ENCODE peak calls at places on chromosomes 6 and 20, in eight cellular contexts. P is IMR-90, F is uterus, S is heart left ventricle, N is H1, Q is GM12891, K is H54, E is tibial nerve. M is an unnamed sample.

GRCh38 chr20:37416202-37417145 is 70.5 kb downstream of the SRC start:
- DNase-seq in P (no peak), F (no peak), S (no peak), N (no peak), Q (no peak), K (no peak), E (no peak), M (no peak)

GRCh38 chr6:912871-913663 is 220.1 kb upstream of the EXOC2 start:
- DNase-seq in P (peak), F (no peak), S (no peak), N (peak), Q (no peak), K (no peak), E (peak), M (no peak)

GRCh38 chr20:57659789-57660509 is 39.7 kb upstream of the ZBP1 start:
- DNase-seq in P (no peak), F (peak), S (peak), N (no peak), Q (peak), K (no peak), E (no peak), M (peak)

GRCh38 chr6:168274046-168274952 is 45.3 kb downstream of the DACT2 start:
- DNase-seq in P (no peak), F (no peak), S (no peak), N (no peak), Q (no peak), K (no peak), E (no peak), M (no peak)

GRCh38 chr6:84728602-84729001 is 35.8 kb downstream of the TBX18 start:
- DNase-seq in P (peak), F (no peak), S (no peak), N (no peak), Q (no peak), K (no peak), E (no peak), M (no peak)

GRCh38 chr6:44542401-44543116 is 155.1 kb downstream of the CDC5L start:
- DNase-seq in P (no peak), F (no peak), S (no peak), N (peak), Q (no peak), K (no peak), E (no peak), M (peak)

GRCh38 chr20:33672426-33673114 is 1.7 kb downstream of the NECAB3 start:
- DNase-seq in P (no peak), F (peak), S (no peak), N (no peak), Q (no peak), K (no peak), E (no peak), M (no peak)

GRCh38 chr6:2132911-2133310 is 112.5 kb downstream of the GMDS start:
- DNase-seq in P (no peak), F (no peak), S (no peak), N (no peak), Q (no peak), K (no peak), E (no peak), M (no peak)

GRCh38 chr20:23638309-23638708 is 554 bp upstream of the CST3 start:
- DNase-seq in P (no peak), F (no peak), S (no peak), N (no peak), Q (no peak), K (no peak), E (no peak), M (no peak)

GRCh38 chr20:4067600-4068261 is 52.4 kb upstream of the RNF24 start:
- DNase-seq in P (peak), F (no peak), S (no peak), N (no peak), Q (no peak), K (peak), E (no peak), M (no peak)

GRCh38 chr6:157323924-157324276 is 581 bp upstream of the TMEM242 start:
- DNase-seq in P (peak), F (peak), S (peak), N (no peak), Q (no peak), K (peak), E (peak), M (peak)

GRCh38 chr6:151993364-151993763 is 185.9 kb downstream of the ESR1 start:
- DNase-seq in P (no peak), F (peak), S (no peak), N (no peak), Q (no peak), K (no peak), E (no peak), M (no peak)

GRCh38 chr6:13924146-13924948 is 405 bp upstream of the RNF182 start:
- DNase-seq in P (peak), F (peak), S (no peak), N (no peak), Q (no peak), K (peak), E (no peak), M (no peak)

GRCh38 chr6:23775127-23775526 is 350.9 kb upstream of the NRSN1 start:
- DNase-seq in P (no peak), F (no peak), S (no peak), N (no peak), Q (no peak), K (no peak), E (no peak), M (no peak)

GRCh38 chr6:105077592-105078463 is 102.0 kb downstream of the POPDC3 start:
- DNase-seq in P (peak), F (no peak), S (no peak), N (no peak), Q (no peak), K (no peak), E (peak), M (no peak)

GRCh38 chr20:10557685-10558084 is 116.1 kb downstream of the JAG1 start:
- DNase-seq in P (no peak), F (no peak), S (no peak), N (peak), Q (no peak), K (no peak), E (no peak), M (no peak)

GRCh38 chr20:41738584-41739193 is 120.5 kb upstream of the CHD6 start:
- DNase-seq in P (peak), F (no peak), S (peak), N (no peak), Q (no peak), K (peak), E (peak), M (no peak)

GRCh38 chr20:38342716-38343106 is 3.6 kb upstream of the LBP start:
- DNase-seq in P (no peak), F (no peak), S (no peak), N (no peak), Q (no peak), K (no peak), E (no peak), M (no peak)

GRCh38 chr6:11969092-11969491 is 43.0 kb upstream of the HIVEP1 start:
- DNase-seq in P (peak), F (no peak), S (peak), N (no peak), Q (no peak), K (no peak), E (no peak), M (no peak)

GRCh38 chr6:106256201-106256968 is 69.2 kb downstream of the ATG5 start:
- DNase-seq in P (peak), F (no peak), S (no peak), N (no peak), Q (no peak), K (no peak), E (no peak), M (no peak)

GRCh38 chr6:146775227-146775626 is 176.5 kb downstream of the ADGB start:
- DNase-seq in P (no peak), F (no peak), S (no peak), N (no peak), Q (no peak), K (no peak), E (no peak), M (no peak)

GRCh38 chr20:59779656-59780380 is 153.6 kb downstream of the SYCP2 start:
- DNase-seq in P (no peak), F (no peak), S (no peak), N (no peak), Q (no peak), K (no peak), E (no peak), M (no peak)

GRCh38 chr6:127547215-127547614 is 28.1 kb upstream of the MTCL3 start:
- DNase-seq in P (no peak), F (no peak), S (no peak), N (no peak), Q (no peak), K (no peak), E (no peak), M (no peak)

GRCh38 chr20:53034899-53035298 is 62.7 kb downstream of the TSHZ2 start:
- DNase-seq in P (no peak), F (no peak), S (no peak), N (no peak), Q (no peak), K (no peak), E (no peak), M (no peak)

GRCh38 chr20:58795181-58795922 is 55.4 kb downstream of the GNAS-AS1 start:
- DNase-seq in P (no peak), F (no peak), S (no peak), N (no peak), Q (no peak), K (no peak), E (no peak), M (no peak)

GRCh38 chr6:47157063-47157462 is 114.9 kb upstream of the ADGRF1 start:
- DNase-seq in P (no peak), F (no peak), S (no peak), N (no peak), Q (no peak), K (no peak), E (no peak), M (no peak)

GRCh38 chr20:63750807-63751470 is 11.4 kb downstream of the SLC2A4RG start:
- DNase-seq in P (no peak), F (no peak), S (no peak), N (no peak), Q (no peak), K (no peak), E (no peak), M (no peak)

GRCh38 chr20:32555584-32555983 is 29.5 kb downstream of the NOL4L start:
- DNase-seq in P (no peak), F (no peak), S (no peak), N (no peak), Q (no peak), K (no peak), E (no peak), M (no peak)

GRCh38 chr6:120871416-120872261 is 462.6 kb downstream of the TBC1D32 start:
- DNase-seq in P (no peak), F (no peak), S (no peak), N (no peak), Q (no peak), K (no peak), E (no peak), M (peak)

GRCh38 chr6:159943965-159944598 is 24.8 kb upstream of the IGF2R start:
- DNase-seq in P (no peak), F (no peak), S (no peak), N (no peak), Q (no peak), K (no peak), E (no peak), M (no peak)

GRCh38 chr6:88975369-88975768 is 12.0 kb upstream of the RNGTT start:
- DNase-seq in P (no peak), F (no peak), S (no peak), N (no peak), Q (no peak), K (no peak), E (no peak), M (no peak)

GRCh38 chr6:105021399-105021798 is 64.5 kb downstream of the LIN28B start:
- DNase-seq in P (no peak), F (no peak), S (no peak), N (no peak), Q (no peak), K (no peak), E (no peak), M (no peak)

GRCh38 chr6:160082627-160083026 is 39.0 kb upstream of the SLC22A1 start:
- DNase-seq in P (no peak), F (no peak), S (no peak), N (no peak), Q (no peak), K (no peak), E (no peak), M (no peak)

GRCh38 chr6:106254636-106255035 is 70.9 kb downstream of the ATG5 start:
- DNase-seq in P (peak), F (no peak), S (no peak), N (no peak), Q (no peak), K (no peak), E (no peak), M (no peak)

GRCh38 chr6:143802833-143803565 is 40.1 kb upstream of the LTV1 start:
- DNase-seq in P (peak), F (no peak), S (no peak), N (no peak), Q (no peak), K (no peak), E (no peak), M (no peak)

GRCh38 chr6:168699631-168700315 is 258.8 kb downstream of the SMOC2 start:
- DNase-seq in P (no peak), F (peak), S (no peak), N (no peak), Q (no peak), K (no peak), E (peak), M (peak)

DNA sequence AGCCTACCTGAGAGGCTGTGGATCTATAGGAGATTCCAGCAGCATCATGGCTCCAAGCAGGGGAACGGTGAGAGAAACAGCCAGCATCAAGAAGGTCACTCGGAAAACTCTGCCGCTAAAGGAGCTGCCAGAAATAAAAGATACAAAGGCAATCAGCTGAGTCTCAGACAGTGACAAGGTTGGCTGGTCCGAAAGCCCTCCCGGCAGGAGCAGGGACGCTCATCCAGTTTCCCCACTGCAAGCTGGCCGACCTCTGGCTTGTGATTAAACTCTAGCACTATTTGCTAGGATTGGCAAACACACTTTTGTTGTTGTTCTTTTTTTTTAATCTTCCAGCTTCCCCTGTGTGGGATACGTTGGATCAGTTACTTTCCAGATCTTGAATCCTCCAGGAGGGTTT is 8.7 kb downstream of the APMAP start:
- DNase-seq in P (no peak), F (no peak), S (no peak), N (no peak), Q (no peak), K (no peak), E (no peak), M (no peak)
- TF ChIP-seq POLR2A in P (no peak), F (no peak), S (no peak), N (no peak), Q (no peak), K (no peak), E (no peak), M (no peak)

DNA sequence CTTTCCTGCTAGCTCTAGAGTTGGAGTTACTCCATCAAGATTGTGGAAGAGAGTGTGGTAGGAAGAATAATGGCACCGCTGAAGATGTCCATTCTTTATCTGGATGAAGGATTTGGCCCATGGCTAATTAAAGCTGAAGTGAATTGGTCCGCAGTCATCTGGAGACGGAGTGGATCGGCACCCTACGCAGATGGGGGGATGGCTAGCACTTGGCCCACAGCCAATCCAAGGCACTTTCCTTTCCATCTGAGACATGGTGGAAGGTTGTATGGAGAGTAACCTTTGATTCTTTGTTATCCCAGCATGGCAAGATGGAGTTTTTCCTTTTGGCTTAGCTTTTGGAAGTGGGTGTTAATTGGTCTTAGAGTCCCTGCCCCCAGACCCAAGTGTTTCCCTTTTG is 88.3 kb downstream of the JPH2 start:
- DNase-seq in P (no peak), F (no peak), S (no peak), N (no peak), Q (no peak), K (no peak), E (no peak), M (no peak)
- TF ChIP-seq POLR2A in P (no peak), F (no peak), S (no peak), N (no peak), Q (no peak), K (no peak), E (no peak), M (no peak)

DNA sequence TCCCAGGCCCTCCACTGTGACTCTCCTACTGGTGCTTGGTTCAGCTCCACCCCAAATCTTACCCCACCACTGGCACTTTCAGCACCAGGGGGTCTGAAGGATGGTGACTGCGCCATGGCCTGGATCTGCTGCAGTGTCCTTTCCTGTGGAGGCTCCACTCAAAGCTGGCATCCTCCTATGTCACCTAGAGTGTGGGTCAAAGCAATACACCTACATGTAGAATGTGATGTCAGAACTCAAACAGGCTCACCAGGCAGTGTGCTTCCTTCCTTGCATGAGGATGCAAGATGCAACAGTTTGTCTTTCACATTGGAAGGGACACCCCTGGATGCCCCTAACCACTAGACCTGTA is 32.8 kb upstream of the MICB start:
- DNase-seq in P (no peak), F (no peak), S (no peak), N (no peak), Q (no peak), K (no peak), E (no peak), M (no peak)
- TF ChIP-seq POLR2A in P (no peak), F (no peak), S (no peak), N (no peak), Q (peak), K (no peak), E (no peak), M (no peak)

DNA sequence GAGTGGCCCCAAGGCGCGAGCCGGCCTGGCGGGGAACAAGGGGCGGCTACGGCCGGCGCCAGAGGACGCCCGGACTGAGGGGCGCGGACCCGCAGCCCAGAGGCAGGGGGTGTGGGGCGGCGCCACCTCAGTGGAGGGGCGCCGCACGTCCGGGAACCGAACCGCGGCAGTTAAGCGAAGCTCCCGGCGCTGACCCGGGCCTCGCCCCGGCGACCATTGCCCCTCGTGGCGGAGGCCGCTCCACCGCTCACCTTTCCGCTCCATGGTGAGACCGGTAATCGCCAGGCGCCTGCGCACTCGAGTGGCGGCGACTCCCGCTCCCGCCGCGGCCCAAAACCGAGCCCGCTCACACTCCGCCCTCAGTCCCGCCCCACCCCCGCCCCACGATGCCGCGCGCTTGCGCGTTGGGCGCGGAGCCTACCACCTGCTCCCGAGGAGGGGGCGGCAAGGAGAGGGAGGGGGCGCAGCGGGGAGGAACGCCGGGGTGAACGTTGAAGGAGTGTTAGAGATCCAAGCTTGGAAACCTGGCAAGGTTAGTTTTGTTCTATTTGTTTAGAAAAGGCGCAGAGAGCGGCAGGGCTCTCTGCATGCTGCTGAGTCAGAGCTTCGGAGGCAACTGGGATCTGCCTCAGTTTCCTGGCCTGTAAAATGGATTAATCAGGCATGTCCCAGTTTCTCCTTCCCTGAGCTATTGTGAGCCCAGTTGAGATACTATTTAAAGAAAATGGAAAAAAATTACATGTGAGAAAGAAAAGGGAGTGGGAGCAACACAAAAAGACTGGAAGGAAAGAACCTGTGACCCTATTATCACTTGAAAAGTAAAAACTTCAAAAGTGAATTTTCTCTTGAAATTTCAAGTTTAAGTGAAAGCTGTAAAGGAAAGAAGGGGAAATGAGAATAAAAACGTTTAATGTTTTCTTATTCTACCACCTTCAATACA is at the start of gene SRPK1:
- DNase-seq in P (peak), F (peak), S (peak), N (peak), Q (peak), K (peak), E (peak), M (peak)
- TF ChIP-seq POLR2A in P (peak), F (peak), S (no peak), N (peak), Q (peak), K (peak), E (peak), M (no peak)

GRCh38 chr6:3364391-3364790 is 92.5 kb downstream of the SLC22A23 start:
- DNase-seq in P (no peak), F (no peak), S (no peak), N (no peak), Q (no peak), K (no peak), E (no peak), M (no peak)

GRCh38 chr6:3361312-3362037 is 95.4 kb downstream of the SLC22A23 start:
- DNase-seq in P (no peak), F (no peak), S (no peak), N (no peak), Q (no peak), K (no peak), E (no peak), M (no peak)

GRCh38 chr6:3359973-3360726 is 96.7 kb downstream of the SLC22A23 start:
- DNase-seq in P (no peak), F (no peak), S (no peak), N (no peak), Q (no peak), K (peak), E (no peak), M (no peak)

GRCh38 chr6:3360727-3361045 is 96.2 kb downstream of the SLC22A23 start:
- DNase-seq in P (no peak), F (no peak), S (no peak), N (no peak), Q (no peak), K (no peak), E (no peak), M (no peak)

DNA sequence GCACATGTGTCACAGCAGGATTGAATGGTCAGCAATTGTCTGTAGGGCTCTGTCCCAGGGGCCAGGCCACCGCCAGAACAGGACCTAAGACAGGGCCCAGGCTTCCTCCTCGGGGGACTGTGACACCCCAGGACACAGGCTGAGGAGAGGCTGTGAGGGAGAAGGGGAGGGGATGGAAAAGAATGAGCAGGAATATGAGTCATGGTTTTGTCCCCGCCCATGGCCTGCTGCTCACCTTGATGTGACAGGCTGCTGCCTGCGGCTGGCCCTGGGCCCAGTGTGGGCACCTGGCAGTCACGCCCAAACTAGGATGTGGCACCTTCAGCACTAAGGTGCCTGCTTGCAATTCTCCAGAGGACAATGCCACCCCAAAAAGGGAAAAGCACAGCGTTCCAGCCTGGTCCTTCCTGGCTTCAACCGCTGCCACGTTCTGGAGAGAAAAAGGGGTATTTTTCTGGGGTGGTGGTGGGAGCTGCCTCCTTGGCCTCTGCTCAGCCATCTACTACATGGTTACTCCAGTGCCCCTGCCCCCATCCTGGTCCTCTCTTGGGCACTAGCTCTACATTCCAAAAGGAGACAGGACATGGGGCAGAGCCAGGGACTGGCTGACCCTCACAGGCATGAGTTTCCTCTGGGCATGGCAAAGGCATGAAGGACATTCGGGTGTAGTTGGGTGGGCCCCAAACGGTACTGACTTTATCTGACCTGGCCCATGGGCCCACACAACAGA is 93.4 kb downstream of the SLC22A23 start:
- DNase-seq in P (no peak), F (no peak), S (no peak), N (no peak), Q (no peak), K (no peak), E (no peak), M (peak)
- TF ChIP-seq POLR2A in P (no peak), F (no peak), S (no peak), N (no peak), Q (no peak), K (no peak), E (no peak), M (no peak)

GRCh38 chr20:48635361-48635760 is 192.4 kb downstream of the PREX1 start:
- DNase-seq in P (no peak), F (no peak), S (no peak), N (no peak), Q (no peak), K (no peak), E (no peak), M (no peak)
- TF ChIP-seq POLR2A in P (no peak), F (no peak), S (no peak), N (no peak), Q (peak), K (no peak), E (no peak), M (no peak)

M was measured in lower leg skin.